ENCODE peak calls at places on chromosomes 5 and 9, in eight cellular contexts. J is kidney; I is Caco-2; W is A549; X is HFF-Myc; M is heart right ventricle; F is CD4-positive, alpha-beta T cell; Q is IMR-90. E is an unnamed sample.

GRCh38 chr5:123157797-123158528 is 68.9 kb downstream of the PRDM6 start:
- DNase-seq in J (no peak), I (no peak), W (no peak), X (peak), M (no peak), F (no peak), Q (peak), E (no peak)

GRCh38 chr9:37337301-37337905 is 85.1 kb upstream of the GRHPR start:
- DNase-seq in J (no peak), I (no peak), W (no peak), X (no peak), M (no peak), F (no peak), Q (no peak), E (no peak)

GRCh38 chr5:124411089-124411488 is 335.4 kb downstream of the ZNF608 start:
- DNase-seq in J (no peak), I (peak), W (no peak), X (no peak), M (no peak), F (no peak), Q (peak), E (no peak)

GRCh38 chr5:162248107-162248713 is 180.6 kb downstream of the GABRG2 start:
- DNase-seq in J (no peak), I (peak), W (peak), X (no peak), M (no peak), F (no peak), Q (no peak), E (no peak)

GRCh38 chr9:5671711-5672353 is 42.9 kb downstream of the RIC1 start:
- DNase-seq in J (no peak), I (peak), W (no peak), X (no peak), M (no peak), F (no peak), Q (no peak), E (no peak)

GRCh38 chr5:171801839-171802238 is 16.2 kb downstream of the SMIM23 start:
- DNase-seq in J (no peak), I (no peak), W (no peak), X (no peak), M (no peak), F (no peak), Q (no peak), E (no peak)

GRCh38 chr5:77322406-77322805 is 111.9 kb downstream of the PDE8B start:
- DNase-seq in J (no peak), I (no peak), W (no peak), X (no peak), M (no peak), F (no peak), Q (no peak), E (no peak)

GRCh38 chr5:107516452-107517184 is 154.1 kb downstream of the EFNA5 start:
- DNase-seq in J (no peak), I (no peak), W (no peak), X (peak), M (no peak), F (no peak), Q (peak), E (no peak)

GRCh38 chr5:71632168-71632567 is 45.0 kb downstream of the MCCC2 start:
- DNase-seq in J (no peak), I (no peak), W (no peak), X (no peak), M (no peak), F (no peak), Q (no peak), E (no peak)

GRCh38 chr5:132475531-132475930 is 15.0 kb downstream of the IRF1 start:
- DNase-seq in J (peak), I (peak), W (no peak), X (no peak), M (no peak), F (no peak), Q (no peak), E (no peak)

GRCh38 chr9:34370335-34370969 is 6.2 kb downstream of the MYORG start:
- DNase-seq in J (no peak), I (no peak), W (no peak), X (no peak), M (no peak), F (no peak), Q (no peak), E (no peak)

GRCh38 chr5:39459091-39459490 is 34.3 kb upstream of the DAB2 start:
- DNase-seq in J (no peak), I (no peak), W (no peak), X (peak), M (no peak), F (no peak), Q (peak), E (no peak)

GRCh38 chr5:134477462-134478245 is 47.8 kb upstream of the JADE2 start:
- DNase-seq in J (peak), I (peak), W (no peak), X (no peak), M (no peak), F (no peak), Q (no peak), E (no peak)

GRCh38 chr5:164119806-164120440 is 614.5 kb downstream of the MAT2B start:
- DNase-seq in J (no peak), I (peak), W (no peak), X (peak), M (no peak), F (no peak), Q (peak), E (no peak)

GRCh38 chr5:179762079-179762780 is 29.6 kb downstream of the MAML1 start:
- DNase-seq in J (no peak), I (no peak), W (no peak), X (no peak), M (no peak), F (no peak), Q (no peak), E (peak)

GRCh38 chr9:93122721-93123221 is 11.3 kb downstream of the NINJ1 start:
- DNase-seq in J (peak), I (no peak), W (no peak), X (no peak), M (no peak), F (no peak), Q (no peak), E (no peak)

GRCh38 chr5:154196955-154197652 is 6.6 kb downstream of the GALNT10 start:
- DNase-seq in J (no peak), I (peak), W (peak), X (no peak), M (no peak), F (no peak), Q (peak), E (no peak)

DNA sequence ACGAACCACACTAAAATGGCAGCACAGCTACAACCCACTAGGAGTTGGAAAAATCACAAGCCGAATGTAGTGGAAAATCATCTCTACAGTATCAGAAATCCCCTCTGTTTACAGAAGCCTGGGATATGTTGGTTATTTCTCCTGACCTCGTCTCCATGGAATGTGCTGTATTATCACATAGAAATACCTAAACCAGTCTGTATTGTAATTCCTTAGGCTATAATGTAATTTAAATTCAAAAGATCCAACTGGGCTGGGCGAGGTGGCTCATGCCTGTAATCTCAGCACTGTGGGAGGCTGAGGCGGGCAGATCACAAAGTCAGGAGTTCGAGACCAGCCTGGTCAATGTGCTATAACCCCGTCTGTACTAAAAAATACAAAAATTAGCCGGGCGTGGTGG is 244.8 kb upstream of the MPDZ start:
- DNase-seq in J (no peak), I (no peak), W (no peak), X (no peak), M (no peak), F (no peak), Q (peak), E (no peak)
- TF ChIP-seq CTCF in J (no peak), I (no peak), W (no peak), X (no peak), M (no peak), F (no peak), Q (no peak), E (no peak)

DNA sequence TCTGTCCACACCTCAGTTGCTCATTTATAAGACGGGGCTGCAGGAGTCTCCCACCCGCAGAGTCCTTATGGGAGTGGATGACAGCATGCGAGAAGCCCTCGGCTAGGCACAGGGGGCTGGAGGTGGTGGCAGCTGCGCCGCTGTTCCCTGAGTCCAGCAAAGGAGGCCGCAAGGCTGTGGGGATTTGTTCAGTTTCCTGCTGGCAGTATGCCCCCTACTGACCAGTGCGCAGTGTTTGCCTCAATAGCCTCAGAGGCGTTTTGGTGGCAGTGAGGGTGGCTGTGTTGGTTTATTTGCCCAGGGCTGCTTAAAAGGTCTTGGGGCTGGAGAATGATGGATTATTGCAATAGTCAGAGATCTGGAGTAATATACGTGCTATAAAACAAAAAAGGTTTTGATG is 176.3 kb upstream of the OTULINL start:
- DNase-seq in J (no peak), I (peak), W (peak), X (no peak), M (no peak), F (no peak), Q (no peak), E (no peak)
- TF ChIP-seq CTCF in J (no peak), I (peak), W (peak), X (peak), M (peak), F (no peak), Q (peak), E (no peak)

GRCh38 chr9:135305546-135306180 is 173.9 kb upstream of the PPP1R26 start:
- DNase-seq in J (no peak), I (no peak), W (no peak), X (no peak), M (no peak), F (no peak), Q (no peak), E (no peak)

GRCh38 chr9:135308809-135309762 is 170.5 kb upstream of the PPP1R26 start:
- DNase-seq in J (no peak), I (no peak), W (no peak), X (no peak), M (no peak), F (no peak), Q (no peak), E (no peak)

GRCh38 chr9:135304886-135305285 is 174.7 kb upstream of the PPP1R26 start:
- DNase-seq in J (no peak), I (no peak), W (no peak), X (no peak), M (no peak), F (no peak), Q (no peak), E (no peak)

GRCh38 chr9:135306699-135307098 is 172.9 kb upstream of the PPP1R26 start:
- DNase-seq in J (no peak), I (no peak), W (no peak), X (no peak), M (no peak), F (no peak), Q (no peak), E (no peak)

GRCh38 chr9:135307314-135307713 is 172.3 kb upstream of the PPP1R26 start:
- DNase-seq in J (no peak), I (no peak), W (no peak), X (no peak), M (no peak), F (no peak), Q (no peak), E (no peak)
- TF ChIP-seq CTCF in J (no peak), I (no peak), W (no peak), X (no peak), M (no peak), F (no peak), Q (no peak), E (no peak)

GRCh38 chr9:77475641-77476473 is 172.3 kb downstream of the GNA14 start:
- DNase-seq in J (no peak), I (no peak), W (no peak), X (no peak), M (no peak), F (peak), Q (peak), E (peak)
- TF ChIP-seq CTCF in J (no peak), I (no peak), W (no peak), X (no peak), M (no peak), F (no peak), Q (no peak), E (no peak)

GRCh38 chr5:74412064-74412463 is 228.5 kb downstream of the ENC1 start:
- DNase-seq in J (no peak), I (no peak), W (no peak), X (no peak), M (no peak), F (no peak), Q (no peak), E (no peak)
- TF ChIP-seq CTCF in J (no peak), I (no peak), W (no peak), X (no peak), M (no peak), F (no peak), Q (no peak), E (no peak)